ENCODE peak calls at places on chromosomes 2 and 18, in eight cellular contexts. One of them, this sample, is unnamed.

GRCh38 chr2:88051792-88052191 is 3.8 kb downstream of the KRCC1 start:
- DNase-seq in type B pancreatic cell: no peak
- DNase-seq in stimulated activated effector memory CD8-positive, alpha-beta T cell treated with anti-CD3 and anti-CD28 coated beads, Interleukin-12 subunit alpha, Interleukin-12 subunit beta, amount 100 ng/mL, for 72 hours: no peak
- DNase-seq in cardiac muscle cell: no peak
- DNase-seq in HS-5: no peak
- DNase-seq in omental fat pad: no peak
- DNase-seq in K562: no peak
- DNase-seq in left cardiac atrium: no peak
- DNase-seq in this sample: no peak

GRCh38 chr2:20184067-20184938 is 40.6 kb downstream of the SDC1 start:
- DNase-seq in type B pancreatic cell: no peak
- DNase-seq in stimulated activated effector memory CD8-positive, alpha-beta T cell treated with anti-CD3 and anti-CD28 coated beads, Interleukin-12 subunit alpha, Interleukin-12 subunit beta, amount 100 ng/mL, for 72 hours: no peak
- DNase-seq in cardiac muscle cell: no peak
- DNase-seq in HS-5: peak; percentile 26
- DNase-seq in omental fat pad: no peak
- DNase-seq in K562: no peak
- DNase-seq in left cardiac atrium: no peak
- DNase-seq in this sample: no peak

GRCh38 chr2:48433682-48434081 is 96.3 kb upstream of the STON1 start:
- DNase-seq in type B pancreatic cell: no peak
- DNase-seq in stimulated activated effector memory CD8-positive, alpha-beta T cell treated with anti-CD3 and anti-CD28 coated beads, Interleukin-12 subunit alpha, Interleukin-12 subunit beta, amount 100 ng/mL, for 72 hours: no peak
- DNase-seq in cardiac muscle cell: no peak
- DNase-seq in HS-5: no peak
- DNase-seq in omental fat pad: no peak
- DNase-seq in K562: peak; percentile 30
- DNase-seq in left cardiac atrium: peak; percentile 32
- DNase-seq in this sample: peak; percentile 54

GRCh38 chr2:239602290-239603282 is 201.8 kb upstream of the HDAC4 start:
- DNase-seq in type B pancreatic cell: peak; percentile 64
- DNase-seq in stimulated activated effector memory CD8-positive, alpha-beta T cell treated with anti-CD3 and anti-CD28 coated beads, Interleukin-12 subunit alpha, Interleukin-12 subunit beta, amount 100 ng/mL, for 72 hours: no peak
- DNase-seq in cardiac muscle cell: no peak
- DNase-seq in HS-5: no peak
- DNase-seq in omental fat pad: no peak
- DNase-seq in K562: no peak
- DNase-seq in left cardiac atrium: no peak
- DNase-seq in this sample: no peak

GRCh38 chr2:187576906-187577305 is 22.7 kb upstream of the TFPI start:
- DNase-seq in type B pancreatic cell: no peak
- DNase-seq in stimulated activated effector memory CD8-positive, alpha-beta T cell treated with anti-CD3 and anti-CD28 coated beads, Interleukin-12 subunit alpha, Interleukin-12 subunit beta, amount 100 ng/mL, for 72 hours: no peak
- DNase-seq in cardiac muscle cell: no peak
- DNase-seq in HS-5: no peak
- DNase-seq in omental fat pad: no peak
- DNase-seq in K562: no peak
- DNase-seq in left cardiac atrium: no peak
- DNase-seq in this sample: no peak

GRCh38 chr2:9336534-9337354 is 86.6 kb downstream of the ITGB1BP1 start:
- DNase-seq in type B pancreatic cell: no peak
- DNase-seq in stimulated activated effector memory CD8-positive, alpha-beta T cell treated with anti-CD3 and anti-CD28 coated beads, Interleukin-12 subunit alpha, Interleukin-12 subunit beta, amount 100 ng/mL, for 72 hours: no peak
- DNase-seq in cardiac muscle cell: peak; percentile 40
- DNase-seq in HS-5: no peak
- DNase-seq in omental fat pad: peak; percentile 69
- DNase-seq in K562: peak; percentile 90
- DNase-seq in left cardiac atrium: peak; percentile 58
- DNase-seq in this sample: peak; percentile 38

GRCh38 chr2:148876589-148877402 is 1.8 kb downstream of the KIF5C start:
- DNase-seq in type B pancreatic cell: no peak
- DNase-seq in stimulated activated effector memory CD8-positive, alpha-beta T cell treated with anti-CD3 and anti-CD28 coated beads, Interleukin-12 subunit alpha, Interleukin-12 subunit beta, amount 100 ng/mL, for 72 hours: peak; percentile 21
- DNase-seq in cardiac muscle cell: peak; percentile 28
- DNase-seq in HS-5: no peak
- DNase-seq in omental fat pad: no peak
- DNase-seq in K562: peak; percentile 10
- DNase-seq in left cardiac atrium: peak; percentile 36
- DNase-seq in this sample: peak; percentile 72

GRCh38 chr2:47083485-47083884 is 71.6 kb downstream of the STPG4 start:
- DNase-seq in type B pancreatic cell: no peak
- DNase-seq in stimulated activated effector memory CD8-positive, alpha-beta T cell treated with anti-CD3 and anti-CD28 coated beads, Interleukin-12 subunit alpha, Interleukin-12 subunit beta, amount 100 ng/mL, for 72 hours: no peak
- DNase-seq in cardiac muscle cell: no peak
- DNase-seq in HS-5: no peak
- DNase-seq in omental fat pad: no peak
- DNase-seq in K562: no peak
- DNase-seq in left cardiac atrium: no peak
- DNase-seq in this sample: no peak

GRCh38 chr2:241809383-241810303 is 650 bp downstream of the NEU4 start:
- DNase-seq in type B pancreatic cell: peak; percentile 60
- DNase-seq in stimulated activated effector memory CD8-positive, alpha-beta T cell treated with anti-CD3 and anti-CD28 coated beads, Interleukin-12 subunit alpha, Interleukin-12 subunit beta, amount 100 ng/mL, for 72 hours: no peak
- DNase-seq in cardiac muscle cell: no peak
- DNase-seq in HS-5: no peak
- DNase-seq in omental fat pad: no peak
- DNase-seq in K562: no peak
- DNase-seq in left cardiac atrium: peak; percentile 22
- DNase-seq in this sample: no peak

GRCh38 chr2:152243723-152244122 is 68.2 kb upstream of the STAM2 start:
- DNase-seq in type B pancreatic cell: no peak
- DNase-seq in stimulated activated effector memory CD8-positive, alpha-beta T cell treated with anti-CD3 and anti-CD28 coated beads, Interleukin-12 subunit alpha, Interleukin-12 subunit beta, amount 100 ng/mL, for 72 hours: no peak
- DNase-seq in cardiac muscle cell: no peak
- DNase-seq in HS-5: no peak
- DNase-seq in omental fat pad: no peak
- DNase-seq in K562: no peak
- DNase-seq in left cardiac atrium: no peak
- DNase-seq in this sample: no peak

GRCh38 chr2:147976102-147976501 is 44.4 kb downstream of the ORC4 start:
- DNase-seq in type B pancreatic cell: no peak
- DNase-seq in stimulated activated effector memory CD8-positive, alpha-beta T cell treated with anti-CD3 and anti-CD28 coated beads, Interleukin-12 subunit alpha, Interleukin-12 subunit beta, amount 100 ng/mL, for 72 hours: no peak
- DNase-seq in cardiac muscle cell: no peak
- DNase-seq in HS-5: no peak
- DNase-seq in omental fat pad: no peak
- DNase-seq in K562: no peak
- DNase-seq in left cardiac atrium: no peak
- DNase-seq in this sample: no peak

GRCh38 chr18:70181015-70181414 is 24.5 kb downstream of the RTTN start:
- DNase-seq in type B pancreatic cell: no peak
- DNase-seq in stimulated activated effector memory CD8-positive, alpha-beta T cell treated with anti-CD3 and anti-CD28 coated beads, Interleukin-12 subunit alpha, Interleukin-12 subunit beta, amount 100 ng/mL, for 72 hours: no peak
- DNase-seq in cardiac muscle cell: no peak
- DNase-seq in HS-5: peak; percentile 63
- DNase-seq in omental fat pad: no peak
- DNase-seq in K562: peak; percentile 4
- DNase-seq in left cardiac atrium: no peak
- DNase-seq in this sample: no peak

GRCh38 chr2:120737802-120738516 is 2.3 kb downstream of the GLI2 start:
- DNase-seq in type B pancreatic cell: no peak
- DNase-seq in stimulated activated effector memory CD8-positive, alpha-beta T cell treated with anti-CD3 and anti-CD28 coated beads, Interleukin-12 subunit alpha, Interleukin-12 subunit beta, amount 100 ng/mL, for 72 hours: no peak
- DNase-seq in cardiac muscle cell: no peak
- DNase-seq in HS-5: no peak
- DNase-seq in omental fat pad: no peak
- DNase-seq in K562: no peak
- DNase-seq in left cardiac atrium: no peak
- DNase-seq in this sample: no peak

GRCh38 chr2:191935247-191935646 is 88.4 kb upstream of the CAVIN2 start:
- DNase-seq in type B pancreatic cell: no peak
- DNase-seq in stimulated activated effector memory CD8-positive, alpha-beta T cell treated with anti-CD3 and anti-CD28 coated beads, Interleukin-12 subunit alpha, Interleukin-12 subunit beta, amount 100 ng/mL, for 72 hours: no peak
- DNase-seq in cardiac muscle cell: peak; percentile 27
- DNase-seq in HS-5: no peak
- DNase-seq in omental fat pad: no peak
- DNase-seq in K562: no peak
- DNase-seq in left cardiac atrium: no peak
- DNase-seq in this sample: no peak

This sample was measured in pancreas.